ENCODE peak calls at places on chromosomes 11 and 22, in six cellular contexts. H is transverse colon, L is prostate gland, M is GM12878, P is suprapubic skin, T is HepG2. S is an unnamed sample.

GRCh38 chr11:79076526-79077115 is 364.2 kb downstream of the TENM4 start:
- DNase-seq in H (peak; percentile 47), T (peak; percentile 30), P (no peak), L (peak; percentile 33), M (no peak), S (no peak)

GRCh38 chr22:43442386-43443060 is 30.7 kb downstream of the MPPED1 start:
- DNase-seq in H (no peak), L (no peak), T (no peak), P (no peak), M (no peak), S (no peak)

GRCh38 chr11:126423154-126423553 is 67.7 kb downstream of the ST3GAL4 start:
- DNase-seq in P (no peak), H (peak; percentile 58), T (no peak), M (no peak), L (no peak), S (no peak)

GRCh38 chr11:46554205-46555162 is 39.3 kb downstream of the AMBRA1 start:
- DNase-seq in P (no peak), T (peak; percentile 99), L (peak; percentile 56), H (no peak), M (no peak), S (no peak)

GRCh38 chr11:133697603-133698002 is 147.7 kb downstream of the SPATA19 start:
- DNase-seq in P (no peak), H (no peak), M (no peak), L (no peak), T (no peak), S (no peak)

GRCh38 chr11:514606-515005 is 7.6 kb upstream of the RNH1 start:
- DNase-seq in M (no peak), P (no peak), L (no peak), T (no peak), H (no peak), S (no peak)

GRCh38 chr11:12936200-12936599 is 72.9 kb upstream of the RASSF10 start:
- DNase-seq in T (no peak), L (no peak), P (no peak), M (no peak), H (no peak), S (no peak)

GRCh38 chr11:12689029-12689755 is 15.0 kb downstream of the TEAD1 start:
- DNase-seq in H (no peak), M (no peak), P (no peak), T (no peak), L (no peak), S (no peak)

GRCh38 chr22:18024276-18024939 is at the start of gene MICAL3:
- DNase-seq in T (no peak), M (no peak), P (peak; percentile 41), L (peak; percentile 57), H (peak; percentile 75), S (peak; percentile 45)

GRCh38 chr11:117144477-117145392 is 648 bp downstream of the PAFAH1B2 start:
- DNase-seq in P (peak; percentile 72), L (peak; percentile 44), M (no peak), T (peak; percentile 64), H (peak; percentile 61), S (no peak)

GRCh38 chr11:19524171-19524671 is 188.4 kb upstream of the NAV2 start:
- DNase-seq in T (no peak), P (no peak), H (no peak), L (no peak), M (no peak), S (no peak)

GRCh38 chr11:61295596-61295926 is 445 bp upstream of the VWCE start:
- DNase-seq in P (no peak), T (no peak), L (no peak), M (no peak), H (peak; percentile 11), S (no peak)

GRCh38 chr22:39802682-39803081 is 90.9 kb downstream of the ENTHD1 start:
- DNase-seq in L (no peak), T (no peak), P (no peak), M (no peak), H (no peak), S (no peak)

GRCh38 chr22:37018815-37019308 is 385 bp downstream of the TST start:
- DNase-seq in P (peak; percentile 84), L (peak; percentile 54), H (peak; percentile 86), M (no peak), T (peak; percentile 40), S (no peak)

GRCh38 chr11:97722065-97722464 is 1298.7 kb upstream of the CNTN5 start:
- DNase-seq in L (no peak), T (peak; percentile 24), M (no peak), P (no peak), H (no peak), S (no peak)

GRCh38 chr22:42970029-42970428 is 44.9 kb downstream of the PACSIN2 start:
- DNase-seq in H (no peak), T (no peak), L (no peak), M (no peak), P (peak; percentile 22), S (no peak)

GRCh38 chr11:6319879-6320410 is 356 bp downstream of the CAVIN3 start:
- DNase-seq in L (peak; percentile 56), T (no peak), H (peak; percentile 81), P (peak; percentile 92), M (no peak), S (peak; percentile 85)

GRCh38 chr11:6321961-6322362 is 1.7 kb upstream of the CAVIN3 start:
- DNase-seq in H (no peak), M (no peak), T (no peak), L (no peak), P (no peak), S (no peak)

GRCh38 chr11:6319001-6319878 is 1.1 kb downstream of the CAVIN3 start:
- DNase-seq in H (peak; percentile 16), T (no peak), P (peak; percentile 66), L (no peak), M (no peak), S (peak; percentile 52)

GRCh38 chr11:6321356-6321755 is 1.1 kb upstream of the CAVIN3 start:
- DNase-seq in P (peak; percentile 81), L (no peak), M (no peak), H (no peak), T (no peak), S (no peak)

DNA sequence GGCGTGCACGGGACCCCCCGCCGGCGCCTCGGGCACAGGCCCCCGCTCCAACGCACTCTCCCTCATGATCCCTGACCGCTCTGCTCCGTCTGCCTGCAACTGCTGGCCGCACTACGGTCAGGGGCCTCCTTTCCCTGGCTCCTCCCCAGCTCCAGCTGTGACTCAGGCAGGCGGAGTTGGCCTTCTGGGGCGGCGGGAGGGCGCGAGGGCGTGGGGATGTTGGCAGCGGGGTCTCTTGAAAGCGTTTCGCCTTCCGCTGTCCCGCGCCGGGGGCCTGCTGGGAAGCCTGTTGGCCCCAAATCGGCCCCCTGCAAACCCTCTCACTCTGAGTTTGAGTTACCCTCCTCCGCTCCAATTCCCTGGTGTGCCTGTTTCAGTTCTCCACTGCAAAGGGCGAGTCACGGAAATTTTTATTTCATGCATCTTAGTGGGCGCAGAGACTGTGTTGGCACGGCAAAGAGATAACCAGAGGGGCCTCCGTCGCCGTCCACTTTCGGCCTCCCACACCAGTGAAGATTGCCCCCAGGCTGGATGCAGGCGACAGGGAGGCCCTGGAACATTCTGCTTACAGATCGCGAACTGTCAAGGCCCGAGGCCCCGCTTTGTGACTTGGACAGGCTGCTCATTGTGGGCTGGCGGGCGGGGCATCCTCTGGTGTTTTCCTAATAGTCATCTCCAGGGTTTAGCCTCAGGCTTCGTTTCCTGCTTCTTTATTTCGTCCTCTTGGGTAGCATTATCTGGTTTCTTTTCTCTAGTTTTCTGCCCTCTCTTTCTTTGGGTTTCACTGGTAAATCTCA is at the start of gene CAVIN3:
- DNase-seq in L (peak; percentile 17), H (peak; percentile 59), M (peak; percentile 43), T (no peak), P (peak; percentile 90), S (peak; percentile 69)
- TF ChIP-seq POLR2AphosphoS5 in L (no peak), H (peak; percentile 83), M (peak; percentile 38), T (no peak), P (peak; percentile 67), S (no peak)

DNA sequence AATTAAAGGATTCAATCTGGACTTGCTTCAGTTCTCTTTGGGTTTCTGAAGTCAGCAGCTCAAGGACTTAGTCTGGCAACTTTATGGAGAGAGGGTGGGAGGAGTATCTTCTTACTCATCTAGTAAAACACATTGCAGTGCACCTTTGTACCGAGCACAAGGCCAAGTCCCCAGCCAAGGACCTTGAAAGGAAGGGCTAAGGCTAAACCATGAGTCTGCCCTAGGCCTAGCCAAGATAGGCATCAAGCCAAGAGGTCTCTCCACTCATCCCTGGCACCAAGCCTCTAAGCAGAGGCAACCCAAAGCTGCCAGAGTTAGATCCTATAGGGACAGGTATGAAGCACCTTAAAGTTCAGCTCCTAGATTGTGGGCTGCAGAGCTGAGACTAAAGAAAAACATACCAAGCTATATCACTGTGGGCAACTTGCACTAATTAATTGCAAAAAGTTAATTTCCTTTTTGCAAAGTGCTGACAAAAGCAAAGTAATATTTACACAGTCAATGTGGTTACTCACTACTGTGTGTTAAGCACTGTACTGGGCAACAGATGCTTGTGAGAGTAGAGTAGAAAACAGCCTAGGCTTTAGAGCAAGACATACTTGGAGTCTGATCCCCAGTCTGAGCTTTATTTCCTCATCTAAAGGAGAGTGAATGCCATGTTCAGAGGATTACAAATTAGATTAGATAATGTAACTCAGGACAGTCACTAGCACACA is 7.3 kb downstream of the COA4 start:
- DNase-seq in M (no peak), T (no peak), P (no peak), L (no peak), H (peak; percentile 39), S (no peak)
- H3K27ac ChIP-seq in M (no peak overlapping the region), T (peak overlapping the region; percentile 47), P (no peak overlapping the region), L (no peak overlapping the region), H (peak overlapping the region; percentile 34), S (no peak overlapping the region)

GRCh38 chr22:31124290-31124689 is 1.5 kb downstream of the INPP5J start:
- DNase-seq in H (no peak), M (no peak), T (no peak), L (no peak), P (no peak), S (no peak)

GRCh38 chr22:31122196-31122531 is 602 bp upstream of the INPP5J start:
- DNase-seq in H (no peak), L (no peak), P (no peak), M (no peak), T (no peak), S (no peak)

GRCh38 chr22:31121403-31121802 is 1.4 kb upstream of the INPP5J start:
- DNase-seq in M (no peak), L (no peak), P (no peak), H (no peak), T (no peak), S (no peak)

GRCh38 chr22:31123292-31123602 is 481 bp downstream of the INPP5J start:
- DNase-seq in L (no peak), P (no peak), T (no peak), H (no peak), M (no peak), S (no peak)

GRCh38 chr22:31122532-31123291 is at the start of gene INPP5J:
- DNase-seq in L (peak; percentile 55), T (peak; percentile 44), M (no peak), H (peak; percentile 80), P (no peak), S (peak; percentile 43)
- H3K4me3 ChIP-seq in L (peak within 1 kb of the TSS; percentile 33), T (peak within 1 kb of the TSS; percentile 60), M (no peak within 1 kb of the TSS), H (peak within 1 kb of the TSS; percentile 35), P (peak within 1 kb of the TSS; percentile 31), S (peak within 1 kb of the TSS; percentile 49)

DNA sequence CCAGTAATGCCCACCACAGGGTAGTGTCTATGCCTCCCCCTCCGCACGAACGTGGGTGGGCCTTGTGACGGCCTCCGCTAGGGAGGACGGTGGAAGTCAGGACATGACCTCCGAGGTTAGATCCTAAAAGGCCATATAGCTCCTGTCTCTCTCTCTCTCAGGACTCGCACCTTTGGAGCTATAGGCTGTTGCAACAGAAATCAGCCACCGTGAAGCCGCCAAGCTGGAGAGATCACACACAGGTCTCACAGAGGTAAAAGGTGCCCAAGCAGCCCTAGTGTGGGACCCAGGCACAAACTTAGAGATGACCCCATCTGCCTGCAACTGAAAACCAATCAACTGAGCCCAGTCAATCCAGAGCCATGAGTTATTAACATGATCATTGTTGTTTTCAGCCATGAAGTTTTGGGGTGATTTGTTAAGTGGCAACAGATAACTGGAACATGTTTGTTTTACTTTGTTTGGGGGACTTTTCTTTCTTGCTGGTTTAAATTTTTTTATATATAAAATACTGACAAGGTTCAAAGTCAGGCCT is 7.4 kb upstream of the NAP1L4 start:
- DNase-seq in M (no peak), P (peak; percentile 45), L (no peak), H (no peak), T (no peak), S (no peak)
- TF ChIP-seq POLR2AphosphoS5 in M (no peak), P (no peak), L (no peak), H (no peak), T (no peak), S (no peak)

S was measured in breast epithelium.